ENCODE peak calls at places on chromosomes 4 and X, in seven cellular contexts. F, R, K, Z, I, G and C are unnamed samples.

GRCh38 chr4:40178672-40179071 is 18.2 kb upstream of the RHOH start:
- DNase-seq in F (no peak), R (no peak), K (no peak), Z (no peak), I (no peak), G (no peak), C (no peak)

GRCh38 chrX:97787849-97788248 is 904.1 kb downstream of the RPA4 start:
- DNase-seq in F (no peak), R (no peak), K (no peak), Z (no peak), I (no peak), G (no peak), C (no peak)

GRCh38 chr4:40842318-40842717 is 92.6 kb downstream of the NSUN7 start:
- DNase-seq in F (no peak), R (no peak), K (no peak), Z (no peak), I (no peak), G (no peak), C (no peak)

GRCh38 chr4:62548108-62548524 is 1348.0 kb downstream of the ADGRL3 start:
- DNase-seq in F (no peak), R (no peak), K (peak; percentile 27), Z (no peak), I (peak; percentile 2), G (no peak), C (no peak)

GRCh38 chr4:12932203-12932788 is 551.8 kb downstream of the RAB28 start:
- DNase-seq in F (no peak), R (no peak), K (no peak), Z (no peak), I (no peak), G (no peak), C (no peak)

GRCh38 chr4:142960134-142960533 is 114.0 kb upstream of the INPP4B start:
- DNase-seq in F (no peak), R (no peak), K (no peak), Z (no peak), I (no peak), G (no peak), C (no peak)

GRCh38 chr4:5706486-5707290 is 1.7 kb downstream of the EVC2 start:
- DNase-seq in F (no peak), R (no peak), K (no peak), Z (no peak), I (no peak), G (no peak), C (no peak)

GRCh38 chr4:80566203-80566872 is 230.8 kb downstream of the CFAP299 start:
- DNase-seq in F (no peak), R (peak; percentile 2), K (no peak), Z (no peak), I (no peak), G (no peak), C (no peak)

GRCh38 chr4:7027913-7028312 is 15.3 kb upstream of the TADA2B start:
- DNase-seq in F (no peak), R (no peak), K (no peak), Z (no peak), I (no peak), G (no peak), C (no peak)

GRCh38 chrX:153582896-153583295 is 16.0 kb downstream of the CCNQ start:
- DNase-seq in F (no peak), R (no peak), K (no peak), Z (peak; percentile 62), I (peak; percentile 7), G (peak; percentile 65), C (peak; percentile 23)

GRCh38 chr4:108611360-108611759 is 9.0 kb upstream of the RPL34 start:
- DNase-seq in F (no peak), R (no peak), K (no peak), Z (no peak), I (no peak), G (no peak), C (no peak)

GRCh38 chrX:18422325-18422724 is 3.1 kb upstream of the CDKL5 start:
- DNase-seq in F (no peak), R (no peak), K (no peak), Z (no peak), I (no peak), G (no peak), C (no peak)

GRCh38 chrX:97517763-97518162 is 634.1 kb downstream of the RPA4 start:
- DNase-seq in F (no peak), R (no peak), K (no peak), Z (no peak), I (no peak), G (no peak), C (no peak)

GRCh38 chr4:37623125-37623524 is 63.1 kb downstream of the RELL1 start:
- DNase-seq in F (no peak), R (no peak), K (no peak), Z (no peak), I (no peak), G (no peak), C (no peak)

GRCh38 chr4:159649237-159649636 is 546.4 kb downstream of the RAPGEF2 start:
- DNase-seq in F (no peak), R (no peak), K (no peak), Z (no peak), I (no peak), G (no peak), C (no peak)

GRCh38 chr4:161555689-161556660 is 607.8 kb downstream of the FSTL5 start:
- DNase-seq in F (no peak), R (no peak), K (no peak), Z (no peak), I (no peak), G (no peak), C (peak; percentile 88)

GRCh38 chr4:186566068-186566467 is 10.7 kb upstream of the MTNR1A start:
- DNase-seq in F (no peak), R (no peak), K (no peak), Z (no peak), I (no peak), G (no peak), C (no peak)

GRCh38 chrX:129833153-129834004 is 10.3 kb downstream of the ZDHHC9 start:
- DNase-seq in F (no peak), R (no peak), K (no peak), Z (no peak), I (no peak), G (no peak), C (no peak)

GRCh38 chr4:173469622-173470021 is 60.4 kb downstream of the HAND2 start:
- DNase-seq in F (no peak), R (no peak), K (no peak), Z (no peak), I (no peak), G (no peak), C (no peak)

GRCh38 chr4:74873545-74874295 is 59.2 kb upstream of the PARM1 start:
- DNase-seq in F (no peak), R (no peak), K (no peak), Z (no peak), I (no peak), G (no peak), C (peak; percentile 58)

DNA sequence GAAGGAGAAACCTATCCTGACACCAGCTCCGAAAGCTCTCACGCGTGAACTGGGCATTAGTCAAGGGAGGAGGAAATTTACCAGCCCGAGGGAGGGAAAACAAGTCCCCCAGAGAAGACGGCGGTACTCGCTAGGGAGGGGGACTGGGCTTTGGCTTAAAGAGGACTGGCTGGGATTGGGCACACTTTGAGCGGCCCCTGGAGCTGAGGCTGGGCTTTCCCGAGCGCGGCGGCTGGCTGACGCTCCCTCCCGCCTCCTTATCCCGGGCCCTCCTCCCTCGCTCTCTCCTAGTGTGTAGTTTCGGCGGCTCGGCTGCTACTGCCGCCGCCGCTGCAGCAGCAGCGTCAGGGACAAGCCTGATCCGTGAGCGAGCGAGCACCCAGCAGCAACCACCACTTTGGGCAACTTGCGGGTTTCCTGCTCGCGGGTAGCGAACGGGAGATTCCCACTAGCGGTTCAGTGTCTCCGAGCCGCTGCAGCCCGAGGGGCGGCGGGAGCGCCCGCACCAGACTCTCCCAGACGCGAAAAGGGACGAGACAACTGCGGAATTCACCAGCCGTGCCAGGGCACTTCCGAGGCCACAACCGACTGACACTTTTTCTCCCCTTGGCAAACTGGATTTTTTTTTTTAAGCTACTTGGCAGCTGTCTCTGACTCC is 677 bp upstream of the PCDH7 start:
- DNase-seq in F (no peak), R (peak; percentile 55), K (no peak), Z (no peak), I (no peak), G (peak; percentile 65), C (no peak)
- TF ChIP-seq JUND in F (no peak), R (no peak), K (no peak), Z (no peak), I (no peak), G (no peak), C (no peak)

GRCh38 chr4:139728840-139729239 is 63.2 kb downstream of the MGST2 start:
- DNase-seq in F (no peak), R (no peak), K (no peak), Z (no peak), I (peak; percentile 38), G (no peak), C (no peak)
- TF ChIP-seq JUND in F (no peak), R (no peak), K (no peak), Z (no peak), I (no peak), G (no peak), C (no peak)

GRCh38 chr4:16078195-16078756 is 5.5 kb downstream of the PROM1 start:
- DNase-seq in F (no peak), R (peak; percentile 33), K (no peak), Z (no peak), I (no peak), G (no peak), C (no peak)

GRCh38 chr4:16075975-16076757 is 7.7 kb downstream of the PROM1 start:
- DNase-seq in F (no peak), R (no peak), K (no peak), Z (no peak), I (no peak), G (no peak), C (no peak)

GRCh38 chr4:16077786-16078185 is 6.0 kb downstream of the PROM1 start:
- DNase-seq in F (no peak), R (no peak), K (no peak), Z (no peak), I (no peak), G (no peak), C (no peak)

GRCh38 chr4:16082038-16082423 is 1.8 kb downstream of the PROM1 start:
- DNase-seq in F (no peak), R (no peak), K (no peak), Z (no peak), I (no peak), G (peak; percentile 27), C (no peak)

GRCh38 chr4:16079046-16079445 is 4.8 kb downstream of the PROM1 start:
- DNase-seq in F (no peak), R (peak; percentile 66), K (no peak), Z (no peak), I (no peak), G (no peak), C (peak; percentile 19)
- TF ChIP-seq JUND in F (no peak), R (no peak), K (no peak), Z (no peak), I (no peak), G (no peak), C (no peak)

DNA sequence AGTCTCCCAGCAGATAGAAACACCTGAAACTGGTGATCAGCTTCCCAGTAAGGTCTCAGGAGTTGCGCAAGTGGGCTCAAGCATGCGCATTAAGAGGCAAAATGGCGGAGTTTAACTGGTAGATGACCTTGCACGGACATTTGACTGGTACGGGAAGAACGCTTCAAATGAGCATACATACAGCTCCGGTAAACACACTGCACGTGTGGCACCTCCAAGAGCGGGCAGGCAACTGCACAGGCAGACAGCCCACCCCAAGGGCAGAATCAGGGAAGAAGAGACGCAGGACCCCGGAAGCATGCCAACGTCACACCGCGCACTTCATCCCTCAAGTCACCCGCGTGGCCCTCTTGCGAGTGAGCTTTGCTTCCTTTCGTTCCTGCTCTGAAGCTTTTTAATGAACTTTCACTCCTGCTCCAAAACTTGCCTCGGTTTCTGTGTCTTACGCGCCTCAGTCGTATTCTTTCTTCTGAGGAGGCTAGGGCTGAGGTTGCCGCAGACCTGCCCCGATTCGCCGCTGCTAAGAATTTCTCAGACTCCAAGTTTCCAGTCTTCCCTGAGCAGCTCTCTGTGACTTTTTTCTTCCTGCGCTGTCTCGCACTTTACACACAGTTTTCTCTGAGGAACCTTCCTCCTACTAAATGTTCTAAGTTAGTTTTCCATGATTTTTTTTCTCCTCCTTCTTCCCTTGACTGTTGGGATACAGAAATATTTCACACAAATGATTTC is 180.7 kb upstream of the ZFP42 start:
- DNase-seq in F (no peak), R (peak; percentile 78), K (no peak), Z (peak; percentile 43), I (no peak), G (no peak), C (no peak)
- TF ChIP-seq JUND in F (no peak), R (no peak), K (no peak), Z (no peak), I (no peak), G (no peak), C (no peak)